ENCODE peak calls at places on chromosome 14, in eight cellular contexts. One of them, this sample, is unnamed. For H3K4me1, the result is how much of the 10 kb centered on the place peaks cover.

GRCh38 chr14:95707327-95707726 is 6.6 kb downstream of the TCL1A start:
- DNase-seq in testis: no peak
- DNase-seq in cardiac muscle cell: no peak
- DNase-seq in body of pancreas: no peak
- DNase-seq in adrenal gland: no peak
- DNase-seq in CD4-positive, alpha-beta memory T cell: no peak
- DNase-seq in stomach: no peak
- DNase-seq in H9: no peak
- DNase-seq in this sample: no peak

GRCh38 chr14:94964931-94965330 is 192.4 kb downstream of the DICER1 start:
- DNase-seq in body of pancreas: no peak
- DNase-seq in stomach: no peak
- DNase-seq in cardiac muscle cell: no peak
- DNase-seq in CD4-positive, alpha-beta memory T cell: no peak
- DNase-seq in H9: no peak
- DNase-seq in testis: no peak
- DNase-seq in adrenal gland: no peak
- DNase-seq in this sample: no peak

GRCh38 chr14:49050836-49051235 is 535.3 kb downstream of the RPS29 start:
- DNase-seq in body of pancreas: no peak
- DNase-seq in CD4-positive, alpha-beta memory T cell: no peak
- DNase-seq in cardiac muscle cell: no peak
- DNase-seq in stomach: no peak
- DNase-seq in H9: no peak
- DNase-seq in adrenal gland: no peak
- DNase-seq in testis: no peak
- DNase-seq in this sample: peak

GRCh38 chr14:59265808-59266207 is 77.3 kb downstream of the DAAM1 start:
- DNase-seq in stomach: no peak
- DNase-seq in adrenal gland: no peak
- DNase-seq in testis: no peak
- DNase-seq in body of pancreas: no peak
- DNase-seq in H9: no peak
- DNase-seq in cardiac muscle cell: no peak
- DNase-seq in CD4-positive, alpha-beta memory T cell: no peak
- DNase-seq in this sample: no peak

GRCh38 chr14:84546236-84546635 is 983.7 kb upstream of the FLRT2 start:
- DNase-seq in testis: no peak
- DNase-seq in H9: no peak
- DNase-seq in CD4-positive, alpha-beta memory T cell: no peak
- DNase-seq in cardiac muscle cell: no peak
- DNase-seq in adrenal gland: no peak
- DNase-seq in stomach: no peak
- DNase-seq in body of pancreas: no peak
- DNase-seq in this sample: no peak

GRCh38 chr14:39766397-39767000 is 334.3 kb upstream of the FBXO33 start:
- DNase-seq in testis: no peak
- DNase-seq in adrenal gland: no peak
- DNase-seq in cardiac muscle cell: no peak
- DNase-seq in body of pancreas: no peak
- DNase-seq in H9: peak
- DNase-seq in stomach: no peak
- DNase-seq in CD4-positive, alpha-beta memory T cell: no peak
- DNase-seq in this sample: no peak

GRCh38 chr14:61444215-61444768 is 122.9 kb downstream of the PRKCH start:
- DNase-seq in body of pancreas: no peak
- DNase-seq in CD4-positive, alpha-beta memory T cell: peak
- DNase-seq in stomach: no peak
- DNase-seq in adrenal gland: no peak
- DNase-seq in cardiac muscle cell: no peak
- DNase-seq in H9: no peak
- DNase-seq in testis: no peak
- DNase-seq in this sample: no peak

GRCh38 chr14:75165586-75166391 is 10.6 kb downstream of the TMED10 start:
- DNase-seq in stomach: no peak
- DNase-seq in adrenal gland: no peak
- DNase-seq in cardiac muscle cell: peak
- DNase-seq in body of pancreas: peak
- DNase-seq in H9: no peak
- DNase-seq in CD4-positive, alpha-beta memory T cell: no peak
- DNase-seq in testis: peak
- DNase-seq in this sample: peak

GRCh38 chr14:53384073-53384472 is 230.9 kb upstream of the DDHD1 start:
- DNase-seq in stomach: no peak
- DNase-seq in body of pancreas: no peak
- DNase-seq in CD4-positive, alpha-beta memory T cell: no peak
- DNase-seq in testis: no peak
- DNase-seq in H9: no peak
- DNase-seq in adrenal gland: no peak
- DNase-seq in cardiac muscle cell: no peak
- DNase-seq in this sample: no peak

GRCh38 chr14:68814376-68815287 is 21.8 kb upstream of the ZFP36L1 start:
- DNase-seq in stomach: no peak
- DNase-seq in adrenal gland: peak
- DNase-seq in CD4-positive, alpha-beta memory T cell: peak
- DNase-seq in body of pancreas: peak
- DNase-seq in H9: peak
- DNase-seq in testis: peak
- DNase-seq in cardiac muscle cell: peak
- DNase-seq in this sample: peak

GRCh38 chr14:49769171-49769570 is 1.2 kb downstream of the KLHDC2 start:
- DNase-seq in CD4-positive, alpha-beta memory T cell: no peak
- DNase-seq in adrenal gland: no peak
- DNase-seq in testis: no peak
- DNase-seq in cardiac muscle cell: peak
- DNase-seq in H9: no peak
- DNase-seq in stomach: peak
- DNase-seq in body of pancreas: no peak
- DNase-seq in this sample: peak

GRCh38 chr14:81509838-81510452 is 23.7 kb downstream of the SEL1L start:
- DNase-seq in cardiac muscle cell: no peak
- DNase-seq in H9: no peak
- DNase-seq in adrenal gland: no peak
- DNase-seq in testis: no peak
- DNase-seq in stomach: no peak
- DNase-seq in body of pancreas: no peak
- DNase-seq in CD4-positive, alpha-beta memory T cell: no peak
- DNase-seq in this sample: peak

GRCh38 chr14:61537567-61538463 is 157.5 kb upstream of the HIF1A start:
- DNase-seq in body of pancreas: peak
- DNase-seq in H9: peak
- DNase-seq in CD4-positive, alpha-beta memory T cell: no peak
- DNase-seq in cardiac muscle cell: peak
- DNase-seq in testis: no peak
- DNase-seq in stomach: peak
- DNase-seq in adrenal gland: peak
- DNase-seq in this sample: peak

GRCh38 chr14:72745991-72746980 is 147.6 kb downstream of the DPF3 start:
- DNase-seq in cardiac muscle cell: peak
- DNase-seq in body of pancreas: no peak
- DNase-seq in adrenal gland: no peak
- DNase-seq in stomach: peak
- DNase-seq in CD4-positive, alpha-beta memory T cell: no peak
- DNase-seq in H9: no peak
- DNase-seq in testis: no peak
- DNase-seq in this sample: no peak

GRCh38 chr14:73785336-73785833 is 66.2 kb upstream of the PTGR2 start:
- DNase-seq in CD4-positive, alpha-beta memory T cell: no peak
- DNase-seq in cardiac muscle cell: peak
- DNase-seq in adrenal gland: peak
- DNase-seq in stomach: no peak
- DNase-seq in H9: peak
- DNase-seq in body of pancreas: no peak
- DNase-seq in testis: no peak
- DNase-seq in this sample: peak

GRCh38 chr14:73786632-73786941 is 65.0 kb upstream of the PTGR2 start:
- DNase-seq in CD4-positive, alpha-beta memory T cell: no peak
- DNase-seq in stomach: peak
- DNase-seq in cardiac muscle cell: peak
- DNase-seq in H9: peak
- DNase-seq in body of pancreas: peak
- DNase-seq in testis: no peak
- DNase-seq in adrenal gland: peak
- DNase-seq in this sample: no peak

GRCh38 chr14:73784065-73784987 is 67.3 kb upstream of the PTGR2 start:
- DNase-seq in adrenal gland: no peak
- DNase-seq in body of pancreas: peak
- DNase-seq in CD4-positive, alpha-beta memory T cell: no peak
- DNase-seq in testis: no peak
- DNase-seq in cardiac muscle cell: peak
- DNase-seq in stomach: peak
- DNase-seq in H9: peak
- DNase-seq in this sample: no peak

GRCh38 chr14:73785834-73786631 is 65.6 kb upstream of the PTGR2 start:
- DNase-seq in testis: peak
- DNase-seq in stomach: peak
- DNase-seq in body of pancreas: peak
- DNase-seq in CD4-positive, alpha-beta memory T cell: peak
- DNase-seq in H9: peak
- DNase-seq in adrenal gland: peak
- DNase-seq in cardiac muscle cell: peak
- DNase-seq in this sample: peak

DNA sequence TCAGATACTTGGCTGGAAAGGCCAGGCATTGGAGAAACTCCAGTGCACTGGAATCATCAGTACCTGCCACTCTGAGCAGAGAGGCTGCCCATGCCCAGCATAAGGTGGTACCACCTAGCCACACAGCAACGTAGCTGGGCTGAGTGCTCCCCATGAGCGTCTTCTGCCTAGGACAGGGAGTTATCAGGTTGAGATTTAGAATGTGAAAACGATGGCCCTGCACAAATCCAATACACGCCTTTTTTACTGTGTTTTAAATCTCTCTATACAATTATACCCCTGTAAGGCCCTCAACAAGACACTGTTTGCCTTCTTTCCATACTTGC is 66.7 kb upstream of the PTGR2 start:
- DNase-seq in cardiac muscle cell: no peak
- DNase-seq in testis: no peak
- DNase-seq in CD4-positive, alpha-beta memory T cell: no peak
- DNase-seq in stomach: no peak
- DNase-seq in H9: peak
- DNase-seq in adrenal gland: no peak
- DNase-seq in body of pancreas: no peak
- DNase-seq in this sample: no peak
- H3K4me1 ChIP-seq in cardiac muscle cell: under half
- H3K4me1 ChIP-seq in testis: half or more
- H3K4me1 ChIP-seq in CD4-positive, alpha-beta memory T cell: half or more
- H3K4me1 ChIP-seq in stomach: half or more
- H3K4me1 ChIP-seq in H9: under half
- H3K4me1 ChIP-seq in adrenal gland: under half
- H3K4me1 ChIP-seq in body of pancreas: half or more
- H3K4me1 ChIP-seq in this sample: under half

GRCh38 chr14:104700747-104701215 is 11.4 kb downstream of the INF2 start:
- DNase-seq in body of pancreas: no peak
- DNase-seq in testis: peak
- DNase-seq in cardiac muscle cell: no peak
- DNase-seq in stomach: no peak
- DNase-seq in H9: no peak
- DNase-seq in adrenal gland: no peak
- DNase-seq in CD4-positive, alpha-beta memory T cell: no peak
- DNase-seq in this sample: no peak
- H3K4me1 ChIP-seq in body of pancreas: under half
- H3K4me1 ChIP-seq in testis: half or more
- H3K4me1 ChIP-seq in cardiac muscle cell: under half
- H3K4me1 ChIP-seq in stomach: half or more
- H3K4me1 ChIP-seq in H9: under half
- H3K4me1 ChIP-seq in adrenal gland: under half
- H3K4me1 ChIP-seq in CD4-positive, alpha-beta memory T cell: under half
- H3K4me1 ChIP-seq in this sample: under half

GRCh38 chr14:99576761-99577705 is 27.0 kb downstream of the CCDC85C start:
- DNase-seq in adrenal gland: no peak
- DNase-seq in H9: no peak
- DNase-seq in body of pancreas: no peak
- DNase-seq in testis: no peak
- DNase-seq in cardiac muscle cell: no peak
- DNase-seq in stomach: no peak
- DNase-seq in CD4-positive, alpha-beta memory T cell: no peak
- DNase-seq in this sample: no peak
- H3K4me1 ChIP-seq in adrenal gland: half or more
- H3K4me1 ChIP-seq in H9: under half
- H3K4me1 ChIP-seq in body of pancreas: half or more
- H3K4me1 ChIP-seq in testis: half or more
- H3K4me1 ChIP-seq in cardiac muscle cell: half or more
- H3K4me1 ChIP-seq in stomach: half or more
- H3K4me1 ChIP-seq in CD4-positive, alpha-beta memory T cell: under half
- H3K4me1 ChIP-seq in this sample: half or more

DNA sequence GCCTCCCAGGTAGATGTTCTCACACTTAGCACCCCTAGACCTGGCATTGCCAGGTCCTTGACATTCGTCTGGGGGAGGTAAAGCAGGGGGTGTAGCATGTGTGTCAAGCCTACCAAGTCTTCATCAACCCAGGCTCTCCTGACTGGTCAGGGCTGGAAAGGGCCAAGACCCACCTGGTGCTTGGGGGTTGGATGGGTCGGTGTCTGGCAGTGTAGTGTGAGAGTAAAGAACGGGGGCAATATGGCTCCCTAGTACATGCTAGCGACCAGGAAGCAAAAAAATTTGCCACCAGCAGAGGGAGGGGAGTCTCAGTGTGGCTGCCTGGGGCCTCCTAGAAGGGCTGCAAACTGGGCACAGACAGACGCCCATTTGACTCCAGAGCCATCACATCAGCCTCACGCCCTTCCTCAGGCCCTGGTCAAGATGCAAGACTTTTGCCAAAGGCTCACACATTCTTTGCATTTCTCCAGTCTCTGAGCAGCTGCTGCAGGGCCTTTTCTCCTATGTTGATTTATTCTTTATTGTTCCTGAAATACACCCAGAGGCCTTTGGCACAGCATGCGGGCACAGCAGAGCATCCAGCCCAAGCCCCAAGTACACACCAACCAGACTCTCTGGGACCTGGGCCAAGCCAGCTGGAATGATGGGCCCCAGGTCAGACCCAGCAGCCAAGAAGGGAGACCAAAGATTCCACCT is 38.3 kb upstream of the PNMA1 start:
- DNase-seq in adrenal gland: peak
- DNase-seq in stomach: peak
- DNase-seq in body of pancreas: peak
- DNase-seq in cardiac muscle cell: peak
- DNase-seq in H9: peak
- DNase-seq in CD4-positive, alpha-beta memory T cell: peak
- DNase-seq in testis: peak
- DNase-seq in this sample: peak
- H3K4me1 ChIP-seq in adrenal gland: half or more
- H3K4me1 ChIP-seq in stomach: half or more
- H3K4me1 ChIP-seq in body of pancreas: half or more
- H3K4me1 ChIP-seq in cardiac muscle cell: under half
- H3K4me1 ChIP-seq in H9: under half
- H3K4me1 ChIP-seq in CD4-positive, alpha-beta memory T cell: half or more
- H3K4me1 ChIP-seq in testis: half or more
- H3K4me1 ChIP-seq in this sample: half or more

This sample was measured in SJCRH30.